ENCODE peak calls at places on chromosome 1, in six cellular contexts. Z is NCI-H187; L is G401; C is CD4-positive, alpha-beta T cell; O is anterior cingulate cortex; V is HuH-7. M is an unnamed sample.

GRCh38 chr1:211259596-211260126 is 495 bp downstream of the RCOR3 start:
- DNase-seq in L (no peak), O (peak; percentile 69), C (peak; percentile 52), V (peak; percentile 45), Z (peak; percentile 4), M (no peak)

GRCh38 chr1:1304331-1305299 is 3.1 kb downstream of the ACAP3 start:
- DNase-seq in L (peak; percentile 94), C (no peak), Z (peak; percentile 49), V (no peak), O (peak; percentile 91), M (peak; percentile 91)

GRCh38 chr1:170765712-170766330 is 101.9 kb downstream of the PRRX1 start:
- DNase-seq in C (no peak), O (no peak), Z (no peak), L (peak; percentile 31), V (no peak), M (no peak)

GRCh38 chr1:204065174-204065985 is 7.5 kb upstream of the SOX13 start:
- DNase-seq in V (no peak), O (peak; percentile 71), Z (no peak), L (no peak), C (no peak), M (no peak)

GRCh38 chr1:154725841-154726240 is 117.9 kb upstream of the ADAR start:
- DNase-seq in C (no peak), V (no peak), O (no peak), Z (no peak), L (no peak), M (no peak)

GRCh38 chr1:168441745-168442144 is 102.1 kb downstream of the XCL2 start:
- DNase-seq in C (no peak), O (no peak), Z (no peak), L (no peak), V (no peak), M (no peak)

GRCh38 chr1:37410815-37411214 is 63.6 kb upstream of the ZC3H12A start:
- DNase-seq in V (peak; percentile 45), Z (no peak), L (no peak), C (no peak), O (no peak), M (no peak)

GRCh38 chr1:62198781-62199125 is 4.1 kb downstream of the L1TD1 start:
- DNase-seq in L (no peak), O (no peak), V (no peak), Z (no peak), C (no peak), M (no peak)

GRCh38 chr1:94926365-94926914 is 470 bp downstream of the CNN3 start:
- DNase-seq in V (peak; percentile 51), Z (peak; percentile 12), O (peak; percentile 54), C (no peak), L (no peak), M (peak; percentile 65)

GRCh38 chr1:245983294-245983967 is 523.6 kb downstream of the SMYD3 start:
- DNase-seq in O (no peak), L (no peak), V (no peak), C (no peak), Z (no peak), M (no peak)

GRCh38 chr1:16630661-16631247 is 17.4 kb upstream of the NBPF1 start:
- DNase-seq in Z (no peak), V (no peak), C (no peak), O (no peak), L (no peak), M (no peak)

GRCh38 chr1:154567386-154568164 is at the start of gene CHRNB2:
- DNase-seq in V (peak; percentile 89), C (peak; percentile 64), L (peak; percentile 83), Z (peak; percentile 81), O (peak; percentile 63), M (peak; percentile 86)

GRCh38 chr1:223716302-223716862 is 4.0 kb downstream of the CAPN2 start:
- DNase-seq in V (no peak), Z (no peak), L (peak; percentile 93), C (peak; percentile 62), O (peak; percentile 9), M (no peak)